ENCODE peak calls at places on chromosomes 16 and 17, in five cellular contexts. One of them, this sample, is unnamed.

GRCh38 chr17:28643979-28644781 is 778 bp downstream of the BLTP2 start:
- DNase-seq in GM04503: no peak
- DNase-seq in stromal cell of bone marrow: peak; percentile 47
- DNase-seq in left cardiac atrium: peak; percentile 55
- DNase-seq in naive thymus-derived CD8-positive, alpha-beta T cell: no peak
- DNase-seq in this sample: no peak

GRCh38 chr16:9489823-9490467 is 398.5 kb downstream of the HAPSTR1 start:
- DNase-seq in GM04503: no peak
- DNase-seq in naive thymus-derived CD8-positive, alpha-beta T cell: no peak
- DNase-seq in stromal cell of bone marrow: no peak
- DNase-seq in left cardiac atrium: peak; percentile 75
- DNase-seq in this sample: no peak

GRCh38 chr16:4344659-4345438 is 6.3 kb downstream of the PAM16 start:
- DNase-seq in left cardiac atrium: no peak
- DNase-seq in GM04503: no peak
- DNase-seq in naive thymus-derived CD8-positive, alpha-beta T cell: no peak
- DNase-seq in stromal cell of bone marrow: no peak
- DNase-seq in this sample: no peak

GRCh38 chr16:85460983-85461813 is 151.9 kb upstream of the GSE1 start:
- DNase-seq in stromal cell of bone marrow: peak; percentile 26
- DNase-seq in naive thymus-derived CD8-positive, alpha-beta T cell: no peak
- DNase-seq in left cardiac atrium: peak; percentile 55
- DNase-seq in GM04503: no peak
- DNase-seq in this sample: peak; percentile 50

GRCh38 chr17:45225051-45225700 is 3.5 kb downstream of the FMNL1 start:
- DNase-seq in stromal cell of bone marrow: no peak
- DNase-seq in left cardiac atrium: no peak
- DNase-seq in naive thymus-derived CD8-positive, alpha-beta T cell: no peak
- DNase-seq in GM04503: no peak
- DNase-seq in this sample: no peak

GRCh38 chr16:87765473-87765775 is 362 bp downstream of the KLHDC4 start:
- DNase-seq in GM04503: no peak
- DNase-seq in left cardiac atrium: no peak
- DNase-seq in stromal cell of bone marrow: no peak
- DNase-seq in naive thymus-derived CD8-positive, alpha-beta T cell: peak; percentile 40
- DNase-seq in this sample: no peak

GRCh38 chr16:46673320-46674013 is 15.5 kb downstream of the VPS35 start:
- DNase-seq in GM04503: no peak
- DNase-seq in stromal cell of bone marrow: peak; percentile 36
- DNase-seq in left cardiac atrium: peak; percentile 37
- DNase-seq in naive thymus-derived CD8-positive, alpha-beta T cell: no peak
- DNase-seq in this sample: no peak

GRCh38 chr17:78563189-78564145 is 13.7 kb downstream of the DNAH17 start:
- DNase-seq in stromal cell of bone marrow: no peak
- DNase-seq in GM04503: no peak
- DNase-seq in left cardiac atrium: peak; percentile 87
- DNase-seq in naive thymus-derived CD8-positive, alpha-beta T cell: no peak
- DNase-seq in this sample: no peak

GRCh38 chr17:42743595-42744282 is 1.1 kb downstream of the EZH1 start:
- DNase-seq in GM04503: no peak
- DNase-seq in stromal cell of bone marrow: no peak
- DNase-seq in left cardiac atrium: no peak
- DNase-seq in naive thymus-derived CD8-positive, alpha-beta T cell: no peak
- DNase-seq in this sample: no peak

GRCh38 chr17:67421869-67422273 is 44.8 kb downstream of the PITPNC1 start:
- DNase-seq in stromal cell of bone marrow: peak; percentile 77
- DNase-seq in naive thymus-derived CD8-positive, alpha-beta T cell: no peak
- DNase-seq in GM04503: peak; percentile 92
- DNase-seq in left cardiac atrium: no peak
- DNase-seq in this sample: peak; percentile 90

This sample was measured in skeletal muscle cell.